ENCODE peak calls at places on chromosome 5, in five cellular contexts. One of them, this sample, is unnamed.

GRCh38 chr5:178651046-178651810 is 24.4 kb upstream of the CLK4 start:
- DNase-seq in K562: no peak
- DNase-seq in HepG2: no peak
- DNase-seq in H1: no peak
- DNase-seq in HCT116: no peak
- DNase-seq in this sample: no peak

GRCh38 chr5:68220260-68220659 is 4.7 kb downstream of the PIK3R1 start:
- DNase-seq in HepG2: no peak
- DNase-seq in HCT116: no peak
- DNase-seq in H1: no peak
- DNase-seq in K562: no peak
- DNase-seq in this sample: no peak

GRCh38 chr5:113682497-113683136 is 169.1 kb downstream of the YTHDC2 start:
- DNase-seq in HepG2: no peak
- DNase-seq in HCT116: peak; percentile 7
- DNase-seq in K562: no peak
- DNase-seq in H1: no peak
- DNase-seq in this sample: no peak

GRCh38 chr5:78666041-78666444 is 17.5 kb upstream of the LHFPL2 start:
- DNase-seq in HCT116: no peak
- DNase-seq in K562: no peak
- DNase-seq in H1: no peak
- DNase-seq in HepG2: peak; percentile 28
- DNase-seq in this sample: no peak

GRCh38 chr5:108380531-108381021 is 1.3 kb downstream of the FBXL17 start:
- DNase-seq in K562: peak; percentile 50
- DNase-seq in HCT116: no peak
- DNase-seq in HepG2: peak; percentile 18
- DNase-seq in H1: no peak
- DNase-seq in this sample: peak; percentile 43

GRCh38 chr5:108747111-108748009 is at the start of gene FER:
- DNase-seq in H1: no peak
- DNase-seq in HCT116: peak; percentile 75
- DNase-seq in K562: peak; percentile 39
- DNase-seq in HepG2: peak; percentile 12
- DNase-seq in this sample: peak; percentile 58

GRCh38 chr5:97297063-97297715 is 114.1 kb upstream of the RIOK2 start:
- DNase-seq in K562: no peak
- DNase-seq in HCT116: peak; percentile 60
- DNase-seq in HepG2: peak; percentile 70
- DNase-seq in H1: peak; percentile 21
- DNase-seq in this sample: peak; percentile 11

GRCh38 chr5:173420108-173420507 is 91.9 kb upstream of the STC2 start:
- DNase-seq in K562: no peak
- DNase-seq in H1: no peak
- DNase-seq in HepG2: no peak
- DNase-seq in HCT116: no peak
- DNase-seq in this sample: no peak

GRCh38 chr5:52867809-52868208 is 80.1 kb downstream of the ITGA1 start:
- DNase-seq in H1: no peak
- DNase-seq in HepG2: no peak
- DNase-seq in HCT116: no peak
- DNase-seq in K562: no peak
- DNase-seq in this sample: no peak

GRCh38 chr5:39767906-39768305 is 343.1 kb upstream of the DAB2 start:
- DNase-seq in K562: no peak
- DNase-seq in HCT116: no peak
- DNase-seq in H1: no peak
- DNase-seq in HepG2: no peak
- DNase-seq in this sample: no peak

GRCh38 chr5:88656196-88656935 is 226.6 kb downstream of the MEF2C start:
- DNase-seq in HCT116: no peak
- DNase-seq in K562: no peak
- DNase-seq in HepG2: no peak
- DNase-seq in H1: no peak
- DNase-seq in this sample: no peak

GRCh38 chr5:151571270-151572173 is 19.6 kb downstream of the FAT2 start:
- DNase-seq in HepG2: no peak
- DNase-seq in H1: no peak
- DNase-seq in HCT116: no peak
- DNase-seq in K562: no peak
- DNase-seq in this sample: no peak

GRCh38 chr5:147307170-147307569 is 72.3 kb downstream of the STK32A start:
- DNase-seq in K562: no peak
- DNase-seq in HepG2: no peak
- DNase-seq in HCT116: no peak
- DNase-seq in H1: no peak
- DNase-seq in this sample: no peak

GRCh38 chr5:123429993-123430392 is 6.8 kb upstream of the CEP120 start:
- DNase-seq in H1: no peak
- DNase-seq in HepG2: peak; percentile 44
- DNase-seq in K562: no peak
- DNase-seq in HCT116: peak; percentile 23
- DNase-seq in this sample: no peak

GRCh38 chr5:59188415-59189225 is 605.7 kb downstream of the RAB3C start:
- DNase-seq in K562: peak; percentile 71
- DNase-seq in HepG2: peak; percentile 58
- DNase-seq in HCT116: peak; percentile 46
- DNase-seq in H1: peak; percentile 25
- DNase-seq in this sample: no peak

GRCh38 chr5:36734422-36734821 is 128.0 kb downstream of the SLC1A3 start:
- DNase-seq in H1: no peak
- DNase-seq in HepG2: peak; percentile 12
- DNase-seq in K562: no peak
- DNase-seq in HCT116: no peak
- DNase-seq in this sample: no peak
- TF ChIP-seq SP1 in H1: no peak
- TF ChIP-seq SP1 in HepG2: no peak
- TF ChIP-seq SP1 in K562: no peak
- TF ChIP-seq SP1 in HCT116: no peak
- TF ChIP-seq SP1 in this sample: no peak

DNA sequence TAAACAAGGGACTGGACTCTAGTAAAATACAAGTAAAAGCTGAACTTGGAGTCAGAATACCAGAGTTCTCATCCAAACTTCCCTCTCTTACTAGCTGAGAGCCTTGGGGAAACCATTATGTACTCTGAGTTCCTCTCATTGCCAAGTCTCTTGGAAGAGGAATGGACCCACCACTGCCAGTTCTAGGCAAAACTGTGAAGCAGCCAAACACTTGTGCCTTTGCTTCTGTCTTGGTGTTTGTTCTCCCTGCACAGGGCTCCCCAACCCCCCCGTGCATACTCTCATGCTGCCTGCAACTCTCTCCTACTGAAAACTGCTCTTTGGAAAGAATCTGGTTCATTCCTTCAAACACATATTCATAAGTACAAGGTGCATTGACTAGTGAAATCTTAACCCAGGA is 102.6 kb downstream of the PDZD2 start:
- DNase-seq in K562: no peak
- DNase-seq in HepG2: no peak
- DNase-seq in H1: no peak
- DNase-seq in HCT116: no peak
- DNase-seq in this sample: no peak
- TF ChIP-seq JUND in K562: no peak
- TF ChIP-seq JUND in HepG2: no peak
- TF ChIP-seq JUND in H1: no peak
- TF ChIP-seq JUND in HCT116: no peak
- TF ChIP-seq JUND in this sample: no peak

GRCh38 chr5:127723571-127723970 is 20.4 kb downstream of the CCDC192 start:
- DNase-seq in H1: no peak
- DNase-seq in HepG2: no peak
- DNase-seq in K562: no peak
- DNase-seq in HCT116: no peak
- DNase-seq in this sample: no peak
- TF ChIP-seq SP1 in H1: no peak
- TF ChIP-seq SP1 in HepG2: no peak
- TF ChIP-seq SP1 in K562: no peak
- TF ChIP-seq SP1 in HCT116: no peak
- TF ChIP-seq SP1 in this sample: no peak

GRCh38 chr5:35921930-35922329 is 16.5 kb downstream of the CAPSL start:
- DNase-seq in HCT116: no peak
- DNase-seq in H1: no peak
- DNase-seq in HepG2: no peak
- DNase-seq in K562: no peak
- DNase-seq in this sample: no peak

GRCh38 chr5:35922468-35922867 is 16.0 kb downstream of the CAPSL start:
- DNase-seq in HepG2: no peak
- DNase-seq in H1: no peak
- DNase-seq in K562: no peak
- DNase-seq in HCT116: no peak
- DNase-seq in this sample: no peak

GRCh38 chr5:35926389-35927051 is 11.9 kb downstream of the CAPSL start:
- DNase-seq in HCT116: peak; percentile 28
- DNase-seq in H1: no peak
- DNase-seq in K562: peak; percentile 79
- DNase-seq in HepG2: peak; percentile 17
- DNase-seq in this sample: no peak

GRCh38 chr5:35924950-35925722 is 13.3 kb downstream of the CAPSL start:
- DNase-seq in K562: peak; percentile 36
- DNase-seq in H1: no peak
- DNase-seq in HepG2: no peak
- DNase-seq in HCT116: peak; percentile 21
- DNase-seq in this sample: no peak

DNA sequence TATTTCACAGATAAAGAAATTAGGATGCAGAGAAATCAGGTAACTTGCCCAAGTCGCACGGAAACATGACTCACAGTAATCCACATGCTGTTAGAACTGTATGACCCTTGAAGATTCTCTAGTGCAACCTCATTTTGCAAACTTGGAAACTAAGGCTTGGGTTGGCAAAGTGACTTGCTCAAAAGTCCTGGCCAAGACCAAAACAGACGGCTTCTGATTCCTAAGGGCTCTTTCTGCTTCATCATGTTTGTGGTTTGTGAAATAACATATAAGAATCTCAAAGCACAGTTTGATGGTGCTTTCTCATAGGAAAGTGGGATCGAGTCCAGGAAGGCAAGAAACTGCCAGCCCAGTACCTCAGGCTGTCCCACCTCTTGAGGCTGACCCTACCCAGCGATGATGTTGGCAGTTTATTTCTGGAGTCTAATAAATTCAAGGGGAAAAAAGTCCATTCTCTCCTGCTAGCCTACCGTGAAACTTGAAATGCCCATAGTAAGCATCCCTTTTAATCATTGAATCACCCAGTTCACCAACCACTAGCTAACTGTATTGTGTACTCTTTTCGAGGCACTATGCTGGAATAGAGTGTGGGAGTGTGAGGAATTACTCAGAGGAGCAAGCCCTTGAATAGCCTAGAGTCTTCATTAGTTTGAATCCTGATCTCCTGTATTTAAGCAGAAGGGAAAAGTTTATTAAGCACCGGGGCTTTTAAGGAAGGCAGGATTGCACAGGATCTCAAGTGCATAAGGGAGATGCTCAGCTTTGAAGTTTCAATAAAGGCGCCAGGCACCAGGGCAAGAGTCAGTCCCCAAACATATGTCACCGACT is 14.1 kb downstream of the CAPSL start:
- DNase-seq in HCT116: no peak
- DNase-seq in H1: no peak
- DNase-seq in K562: no peak
- DNase-seq in HepG2: no peak
- DNase-seq in this sample: no peak
- TF ChIP-seq JUND in HCT116: no peak
- TF ChIP-seq JUND in H1: no peak
- TF ChIP-seq JUND in K562: no peak
- TF ChIP-seq JUND in HepG2: no peak
- TF ChIP-seq JUND in this sample: no peak

GRCh38 chr5:160198148-160198545 is 31.2 kb upstream of the FABP6 start:
- DNase-seq in K562: peak; percentile 33
- DNase-seq in HCT116: no peak
- DNase-seq in HepG2: no peak
- DNase-seq in H1: no peak
- DNase-seq in this sample: no peak

GRCh38 chr5:160197341-160198147 is 31.8 kb upstream of the FABP6 start:
- DNase-seq in K562: peak; percentile 72
- DNase-seq in HCT116: no peak
- DNase-seq in H1: no peak
- DNase-seq in HepG2: no peak
- DNase-seq in this sample: no peak

GRCh38 chr5:160199410-160199911 is 29.8 kb upstream of the FABP6 start:
- DNase-seq in K562: peak; percentile 89
- DNase-seq in HepG2: no peak
- DNase-seq in HCT116: no peak
- DNase-seq in H1: no peak
- DNase-seq in this sample: no peak

GRCh38 chr5:160198886-160199409 is 30.4 kb upstream of the FABP6 start:
- DNase-seq in K562: no peak
- DNase-seq in HepG2: no peak
- DNase-seq in HCT116: no peak
- DNase-seq in H1: no peak
- DNase-seq in this sample: no peak
- TF ChIP-seq SP1 in K562: no peak
- TF ChIP-seq SP1 in HepG2: no peak
- TF ChIP-seq SP1 in HCT116: no peak
- TF ChIP-seq SP1 in H1: no peak
- TF ChIP-seq SP1 in this sample: no peak

DNA sequence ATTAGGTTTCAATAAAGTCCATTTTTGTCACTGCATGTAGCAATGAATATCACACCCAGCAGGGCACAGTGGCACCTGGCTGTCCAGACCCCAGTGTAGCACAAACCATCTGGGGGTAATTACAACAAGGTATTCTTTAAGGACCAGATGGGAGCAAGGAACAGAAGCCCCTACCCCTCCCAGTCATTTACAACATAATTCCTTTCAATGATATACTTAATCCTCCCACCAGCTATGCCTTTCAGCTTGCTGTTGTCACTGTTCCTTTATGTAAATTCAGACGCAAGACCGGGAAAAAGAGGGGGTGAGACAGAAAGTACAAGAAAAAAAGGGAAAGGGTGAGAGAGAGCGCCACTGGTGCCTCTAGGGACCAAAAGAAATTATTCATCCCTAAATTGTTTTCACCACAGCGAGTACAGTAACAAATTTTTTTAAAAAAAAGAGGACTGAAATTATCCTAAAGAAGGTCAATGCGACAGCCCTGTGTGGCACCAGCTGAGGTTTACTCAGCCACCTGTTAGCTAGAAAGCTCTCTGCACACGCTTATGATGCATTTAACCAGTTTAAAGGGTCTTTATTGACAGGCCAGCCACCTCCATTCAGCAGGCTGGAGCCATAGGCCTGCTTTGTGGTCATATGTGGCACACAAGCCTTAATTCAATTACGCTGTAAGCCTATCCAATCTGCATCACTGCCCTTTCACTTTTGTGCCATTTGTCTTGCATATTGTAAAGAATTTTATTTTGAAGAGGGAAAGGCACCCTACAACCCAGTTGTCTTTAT is 210.2 kb upstream of the ISL1 start:
- DNase-seq in H1: no peak
- DNase-seq in HepG2: no peak
- DNase-seq in HCT116: no peak
- DNase-seq in K562: no peak
- DNase-seq in this sample: no peak
- TF ChIP-seq JUND in H1: no peak
- TF ChIP-seq JUND in HepG2: no peak
- TF ChIP-seq JUND in HCT116: no peak
- TF ChIP-seq JUND in K562: no peak
- TF ChIP-seq JUND in this sample: no peak